ENCODE peak calls at places on chromosomes 6 and 20, in nine cellular contexts. S is SK-N-SH, P is HCT116, I is OCI-LY7, U is MM.1S, A is hepatocyte, K is GM23338, E is PC-3, R is GM23248. Y is an unnamed sample.

GRCh38 chr6:11062083-11062482 is 18.0 kb upstream of the ELOVL2 start:
- DNase-seq in P (no peak), I (no peak), E (no peak), K (no peak), R (no peak), A (no peak), S (no peak), U (no peak), Y (no peak)

GRCh38 chr6:104409913-104410312 is 449.8 kb downstream of the HACE1 start:
- DNase-seq in P (no peak), U (no peak), E (no peak), R (peak), K (no peak), A (no peak), S (no peak), I (no peak), Y (no peak)

GRCh38 chr6:39005774-39006173 is 42.8 kb upstream of the GLP1R start:
- DNase-seq in S (no peak), K (no peak), P (no peak), I (no peak), E (no peak), R (no peak), A (no peak), U (no peak), Y (no peak)

GRCh38 chr20:22227301-22227700 is 357.1 kb downstream of the FOXA2 start:
- DNase-seq in I (no peak), K (no peak), P (no peak), A (no peak), E (no peak), R (peak), U (no peak), S (no peak), Y (no peak)

GRCh38 chr6:30816791-30817739 is 67.3 kb upstream of the DDR1 start:
- DNase-seq in P (no peak), I (no peak), A (no peak), E (no peak), R (no peak), S (no peak), K (no peak), U (no peak), Y (no peak)

GRCh38 chr20:23446505-23446904 is 6.2 kb downstream of the CST11 start:
- DNase-seq in I (peak), K (peak), P (peak), E (peak), R (peak), U (peak), A (peak), S (peak), Y (peak)

GRCh38 chr20:13554076-13554475 is 84.7 kb downstream of the TASP1 start:
- DNase-seq in U (no peak), R (peak), P (no peak), A (no peak), K (no peak), E (peak), I (no peak), S (no peak), Y (no peak)

GRCh38 chr20:40646321-40647212 is 42.5 kb downstream of the MAFB start:
- DNase-seq in U (no peak), E (no peak), S (no peak), P (no peak), I (no peak), K (peak), R (no peak), A (no peak), Y (peak)

GRCh38 chr6:109782401-109783046 is 91.4 kb downstream of the FIG4 start:
- DNase-seq in K (no peak), P (no peak), U (no peak), I (no peak), E (no peak), S (peak), R (peak), A (no peak), Y (no peak)

GRCh38 chr6:154567695-154568220 is 57.3 kb upstream of the CNKSR3 start:
- DNase-seq in I (no peak), S (no peak), K (no peak), A (no peak), E (no peak), U (no peak), P (no peak), R (no peak), Y (no peak)

GRCh38 chr20:49384437-49385434 is 97.7 kb downstream of the KCNB1 start:
- DNase-seq in R (peak), E (peak), U (peak), A (peak), S (peak), P (peak), K (peak), I (peak), Y (peak)

GRCh38 chr6:10256113-10256690 is 158.7 kb downstream of the TFAP2A start:
- DNase-seq in I (peak), R (peak), S (peak), A (no peak), P (peak), K (peak), U (peak), E (peak), Y (peak)

GRCh38 chr6:91860951-91861350 is 1274.1 kb upstream of the MAP3K7 start:
- DNase-seq in R (no peak), K (no peak), E (no peak), A (no peak), P (no peak), U (no peak), S (no peak), I (no peak), Y (no peak)

GRCh38 chr20:41572010-41572572 is 46.1 kb downstream of the CHD6 start:
- DNase-seq in I (no peak), K (no peak), P (no peak), U (no peak), S (no peak), R (no peak), A (no peak), E (no peak), Y (no peak)

GRCh38 chr20:57167292-57167655 is 99.2 kb downstream of the BMP7 start:
- DNase-seq in A (no peak), K (no peak), I (no peak), R (no peak), E (no peak), P (no peak), S (no peak), U (no peak), Y (no peak)

GRCh38 chr20:10565922-10566897 is 107.6 kb downstream of the JAG1 start:
- DNase-seq in S (no peak), U (no peak), I (no peak), A (peak), R (no peak), K (no peak), P (no peak), E (peak), Y (no peak)

GRCh38 chr6:135002974-135003703 is 51.5 kb downstream of the HBS1L start:
- DNase-seq in K (no peak), S (no peak), U (peak), P (no peak), E (no peak), I (no peak), A (no peak), R (no peak), Y (no peak)

GRCh38 chr6:31446481-31446880 is 43.1 kb downstream of the MICA start:
- DNase-seq in R (peak), P (no peak), I (no peak), K (no peak), U (no peak), A (no peak), E (no peak), S (no peak), Y (no peak)

GRCh38 chr6:5302220-5302946 is 41.1 kb downstream of the FARS2 start:
- DNase-seq in S (peak), K (no peak), E (no peak), U (no peak), A (no peak), P (no peak), I (no peak), R (no peak), Y (no peak)

GRCh38 chr6:152062476-152062875 is 255.0 kb downstream of the ESR1 start:
- DNase-seq in S (no peak), K (no peak), A (no peak), U (no peak), I (no peak), P (no peak), E (no peak), R (no peak), Y (no peak)

GRCh38 chr6:56536536-56536935 is 106.2 kb downstream of the DST start:
- DNase-seq in E (peak), R (peak), S (no peak), P (no peak), I (no peak), A (no peak), U (no peak), K (no peak), Y (no peak)

GRCh38 chr20:20548527-20549266 is 163.7 kb downstream of the RALGAPA2 start:
- DNase-seq in I (no peak), S (no peak), K (no peak), E (peak), R (no peak), A (peak), U (no peak), P (no peak), Y (no peak)

GRCh38 chr6:45441811-45442453 is 64.2 kb upstream of the SUPT3H start:
- DNase-seq in S (no peak), K (no peak), R (no peak), I (no peak), E (no peak), P (no peak), U (no peak), A (no peak), Y (no peak)

GRCh38 chr20:15320941-15321340 is 983.5 kb upstream of the FLRT3 start:
- DNase-seq in U (no peak), K (no peak), E (peak), S (no peak), A (no peak), P (no peak), R (peak), I (no peak), Y (no peak)

GRCh38 chr6:89299451-89299850 is 15.6 kb downstream of the GABRR2 start:
- DNase-seq in P (peak), E (peak), S (no peak), K (peak), A (no peak), U (no peak), I (no peak), R (peak), Y (no peak)

GRCh38 chr6:110360671-110361070 is 2.5 kb upstream of the METTL24 start:
- DNase-seq in P (no peak), E (no peak), I (no peak), A (no peak), R (no peak), S (no peak), U (no peak), K (no peak), Y (no peak)

GRCh38 chr20:44038681-44039123 is 124.0 kb downstream of the TOX2 start:
- DNase-seq in A (no peak), I (no peak), P (no peak), S (peak), E (no peak), K (no peak), R (peak), U (no peak), Y (no peak)

GRCh38 chr6:85348643-85349042 is 101.2 kb upstream of the NT5E start:
- DNase-seq in P (no peak), K (no peak), E (no peak), S (no peak), I (no peak), R (no peak), U (no peak), A (no peak), Y (no peak)

GRCh38 chr6:24931752-24932691 is 3.7 kb downstream of the RIPOR2 start:
- DNase-seq in U (no peak), K (no peak), R (peak), A (no peak), P (no peak), S (no peak), E (peak), I (peak), Y (no peak)

GRCh38 chr6:167351656-167352354 is 26.9 kb downstream of the TTLL2 start:
- DNase-seq in E (no peak), I (no peak), R (no peak), S (no peak), A (no peak), P (no peak), K (no peak), U (no peak), Y (no peak)

GRCh38 chr6:12113190-12113578 is 101.1 kb downstream of the HIVEP1 start:
- DNase-seq in A (no peak), K (no peak), U (no peak), R (peak), E (peak), P (no peak), I (no peak), S (no peak), Y (no peak)
- H3K4me2 ChIP-seq in A (no peak), K (no peak), U (no peak), R (no peak), E (peak), P (no peak), I (no peak), S (no peak), Y (no peak)

DNA sequence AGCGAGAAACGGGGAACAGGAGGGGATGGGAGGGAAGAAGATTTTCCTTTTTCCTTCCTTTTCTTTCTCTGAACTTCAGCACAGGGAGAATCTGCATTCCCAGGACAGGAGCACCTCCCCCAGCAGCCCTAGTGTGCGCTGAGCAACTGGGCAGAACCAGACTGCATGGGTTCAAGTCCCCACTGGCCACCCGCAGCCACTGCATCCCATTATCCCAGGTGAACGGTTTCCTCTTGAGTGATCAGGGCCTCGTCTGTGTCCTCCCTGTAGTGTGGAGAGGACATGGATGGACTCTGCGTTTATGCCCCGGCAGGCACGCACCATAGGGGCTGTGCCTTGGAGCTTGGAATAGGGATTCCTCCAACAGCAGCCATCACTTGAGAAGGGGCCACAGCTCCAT is 53.0 kb downstream of the ANKRD60 start:
- DNase-seq in S (no peak), E (no peak), K (no peak), A (no peak), R (no peak), U (no peak), P (no peak), I (no peak), Y (no peak)
- H3K4me3 ChIP-seq in S (no peak), E (no peak), K (no peak), A (no peak), R (no peak), U (no peak), P (no peak), I (no peak), Y (no peak)

DNA sequence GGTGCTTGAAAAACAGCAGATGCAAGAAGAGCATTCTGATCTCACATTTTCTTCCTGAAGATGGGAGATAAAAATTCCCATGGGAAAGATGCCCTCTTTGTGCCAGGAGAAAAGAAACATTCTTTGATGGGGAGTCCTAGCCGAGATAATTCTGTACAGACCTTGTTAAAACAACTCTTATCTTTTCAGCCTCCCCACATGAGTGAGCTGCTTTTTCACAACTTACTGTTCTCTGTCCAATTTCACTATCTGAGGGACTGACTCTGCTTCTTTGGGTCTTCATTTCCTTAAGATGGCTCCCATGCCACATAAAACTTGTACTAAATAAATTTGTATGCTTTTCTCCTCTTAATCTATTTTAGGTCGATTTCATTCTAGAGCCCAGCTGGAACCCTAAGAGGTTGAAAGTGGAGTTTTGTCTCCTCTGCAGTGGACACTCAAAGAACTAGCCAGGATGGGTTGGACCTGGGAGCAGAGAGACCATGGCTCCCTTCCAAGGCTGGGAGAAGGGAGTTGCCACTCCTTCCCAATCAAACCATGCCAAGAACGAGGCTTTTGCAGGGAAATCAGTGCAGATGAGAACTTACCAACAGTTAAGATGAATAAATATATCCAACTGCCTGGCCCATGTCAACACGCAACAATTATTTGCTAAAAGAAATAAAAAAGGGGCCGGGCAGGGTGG is 285.8 kb upstream of the SULF2 start:
- DNase-seq in A (no peak), E (no peak), P (no peak), R (no peak), I (no peak), U (no peak), S (no peak), K (no peak), Y (no peak)
- TF ChIP-seq EZH2phosphoT487 in A (no peak), E (no peak), P (no peak), R (no peak), I (no peak), U (no peak), S (no peak), K (no peak), Y (no peak)

DNA sequence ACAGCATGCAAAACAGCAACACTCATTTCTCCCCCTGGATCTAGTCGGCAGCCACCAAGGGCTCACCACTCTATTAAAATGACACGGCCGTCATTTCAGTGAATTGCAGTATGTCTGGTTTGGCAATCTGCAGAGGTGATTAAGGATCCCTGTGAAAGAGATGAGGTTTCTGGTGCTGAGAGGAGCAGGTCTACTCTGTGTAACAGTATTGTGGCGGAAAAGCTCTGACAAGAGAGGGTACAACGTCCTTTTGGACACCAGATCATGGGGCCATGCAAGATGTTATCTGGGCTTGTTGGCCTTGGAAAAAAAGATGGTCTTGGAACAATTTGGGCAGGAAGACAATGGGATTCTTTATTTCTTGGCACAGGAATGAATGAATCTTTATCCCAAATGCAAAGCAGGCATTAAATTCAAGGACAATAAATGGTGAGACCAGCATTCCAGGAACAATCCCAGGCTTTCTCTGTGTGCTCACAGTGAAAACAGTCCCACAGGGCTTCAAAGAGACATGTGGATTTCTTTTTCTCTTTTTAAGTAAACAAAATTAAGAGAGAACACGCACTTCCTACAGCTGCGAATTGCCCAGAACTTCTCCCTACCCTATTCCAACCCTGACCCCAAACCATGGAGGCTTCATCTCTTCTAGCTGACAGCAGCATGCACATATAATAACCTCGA is 33.7 kb upstream of the ADGRF1 start:
- DNase-seq in R (no peak), K (no peak), P (no peak), E (no peak), U (no peak), S (no peak), A (no peak), I (no peak), Y (no peak)
- H3K4me2 ChIP-seq in R (no peak), K (no peak), P (no peak), E (no peak), U (no peak), S (no peak), A (no peak), I (no peak), Y (no peak)

DNA sequence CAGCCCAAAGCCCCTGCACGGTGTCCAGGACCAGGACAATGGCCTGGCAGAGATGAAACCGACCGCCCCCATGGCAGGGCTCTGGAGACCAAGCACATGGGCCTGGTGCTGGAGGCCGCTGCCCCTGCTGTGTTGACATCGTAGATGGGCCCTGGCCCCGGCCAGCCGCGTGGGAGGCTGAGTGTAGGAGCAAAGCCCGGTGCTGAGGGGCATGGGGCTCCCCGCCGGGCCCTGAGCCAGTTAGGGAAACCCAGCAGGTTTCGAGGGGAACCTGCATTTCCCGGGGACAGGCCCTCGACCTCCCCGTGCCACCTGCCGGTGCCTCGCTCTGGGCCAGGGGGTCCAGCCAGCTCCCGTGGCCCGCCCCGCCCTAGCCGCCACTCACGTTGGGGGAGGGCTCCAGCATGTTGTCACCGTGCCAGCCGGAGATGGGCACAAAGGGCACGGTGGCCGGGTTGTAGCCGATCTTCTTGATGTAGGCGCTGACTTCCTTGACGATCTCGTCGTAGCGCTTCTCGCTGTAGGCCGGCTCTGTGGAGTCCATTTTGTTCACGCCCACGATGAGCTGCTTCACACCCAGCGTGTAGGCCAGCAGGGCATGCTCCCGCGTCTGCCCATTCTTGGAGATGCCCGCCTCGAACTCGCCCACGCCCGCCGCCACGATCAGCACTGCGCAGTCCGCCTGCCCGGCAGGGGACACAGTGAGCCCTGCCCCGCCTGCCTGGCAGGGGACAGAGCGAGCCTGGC is 4.3 kb downstream of the EEF1A2 start:
- DNase-seq in E (no peak), S (no peak), I (no peak), P (no peak), R (no peak), A (no peak), K (no peak), U (no peak), Y (no peak)
- H3K4me3 ChIP-seq in E (no peak), S (no peak), I (no peak), P (no peak), R (no peak), A (no peak), K (no peak), U (no peak), Y (no peak)

GRCh38 chr6:129469070-129469662 is 240.8 kb downstream of the ARHGAP18 start:
- DNase-seq in S (no peak), K (no peak), U (no peak), E (peak), A (no peak), I (no peak), P (no peak), R (peak), Y (no peak)
- TF ChIP-seq EZH2phosphoT487 in S (no peak), K (no peak), U (no peak), E (no peak), A (no peak), I (no peak), P (no peak), R (no peak), Y (no peak)

Y was measured in neural progenitor cell.